ENCODE peak calls at places on chromosomes 2 and 18, in five cellular contexts. One of them, this sample, is unnamed.
A peak's percentile ranks its signal among the peaks of the same experiment; 100 is the strongest.

GRCh38 chr2:217801115-217801531 is 201.7 kb downstream of the TNS1 start:
- DNase-seq in epithelial cell of esophagus: no peak
- DNase-seq in endothelial cell: no peak
- DNase-seq in breast epithelium: peak; percentile 15
- DNase-seq in IMR-90: no peak
- DNase-seq in this sample: no peak

GRCh38 chr2:228417526-228417925 is 236.0 kb upstream of the SPHKAP start:
- DNase-seq in IMR-90: no peak
- DNase-seq in breast epithelium: no peak
- DNase-seq in epithelial cell of esophagus: peak; percentile 72
- DNase-seq in endothelial cell: no peak
- DNase-seq in this sample: peak; percentile 41

GRCh38 chr2:121771976-121772742 is 16.7 kb downstream of the TSN start:
- DNase-seq in endothelial cell: peak; percentile 36
- DNase-seq in epithelial cell of esophagus: no peak
- DNase-seq in IMR-90: peak; percentile 32
- DNase-seq in breast epithelium: no peak
- DNase-seq in this sample: no peak

GRCh38 chr2:43144265-43144664 is 82.1 kb downstream of the ZFP36L2 start:
- DNase-seq in breast epithelium: no peak
- DNase-seq in endothelial cell: no peak
- DNase-seq in IMR-90: peak; percentile 38
- DNase-seq in epithelial cell of esophagus: no peak
- DNase-seq in this sample: no peak

GRCh38 chr2:70241338-70241737 is 7.1 kb downstream of the TIA1 start:
- DNase-seq in IMR-90: peak; percentile 54
- DNase-seq in breast epithelium: no peak
- DNase-seq in epithelial cell of esophagus: peak; percentile 42
- DNase-seq in endothelial cell: no peak
- DNase-seq in this sample: no peak

GRCh38 chr2:25065768-25066167 is 23.9 kb downstream of the EFR3B start:
- DNase-seq in IMR-90: no peak
- DNase-seq in epithelial cell of esophagus: no peak
- DNase-seq in endothelial cell: no peak
- DNase-seq in breast epithelium: no peak
- DNase-seq in this sample: no peak

GRCh38 chr2:234970467-234970866 is 18.6 kb downstream of the SH3BP4 start:
- DNase-seq in epithelial cell of esophagus: peak; percentile 80
- DNase-seq in IMR-90: peak; percentile 53
- DNase-seq in endothelial cell: no peak
- DNase-seq in breast epithelium: no peak
- DNase-seq in this sample: peak; percentile 91

GRCh38 chr2:43887176-43887575 is 48.4 kb downstream of the ABCG8 start:
- DNase-seq in IMR-90: no peak
- DNase-seq in epithelial cell of esophagus: no peak
- DNase-seq in breast epithelium: no peak
- DNase-seq in endothelial cell: no peak
- DNase-seq in this sample: no peak

GRCh38 chr2:138364554-138365162 is 136.9 kb upstream of the SPOPL start:
- DNase-seq in epithelial cell of esophagus: peak; percentile 44
- DNase-seq in endothelial cell: no peak
- DNase-seq in IMR-90: peak; percentile 39
- DNase-seq in breast epithelium: no peak
- DNase-seq in this sample: peak; percentile 3

GRCh38 chr2:7845332-7845731 is 836.5 kb upstream of the ID2 start:
- DNase-seq in breast epithelium: no peak
- DNase-seq in epithelial cell of esophagus: peak; percentile 44
- DNase-seq in endothelial cell: no peak
- DNase-seq in IMR-90: peak; percentile 69
- DNase-seq in this sample: peak; percentile 80

GRCh38 chr2:41907716-41908328 is 140.0 kb upstream of the PKDCC start:
- DNase-seq in epithelial cell of esophagus: peak; percentile 15
- DNase-seq in IMR-90: peak; percentile 16
- DNase-seq in endothelial cell: no peak
- DNase-seq in breast epithelium: no peak
- DNase-seq in this sample: no peak

GRCh38 chr2:8487461-8487932 is 194.4 kb upstream of the ID2 start:
- DNase-seq in breast epithelium: no peak
- DNase-seq in epithelial cell of esophagus: no peak
- DNase-seq in endothelial cell: no peak
- DNase-seq in IMR-90: no peak
- DNase-seq in this sample: no peak

GRCh38 chr2:73323551-73323950 is 30.2 kb upstream of the EGR4 start:
- DNase-seq in endothelial cell: no peak
- DNase-seq in breast epithelium: no peak
- DNase-seq in epithelial cell of esophagus: no peak
- DNase-seq in IMR-90: no peak
- DNase-seq in this sample: no peak

GRCh38 chr2:10400568-10400977 is 47.6 kb downstream of the ODC1 start:
- DNase-seq in breast epithelium: no peak
- DNase-seq in epithelial cell of esophagus: no peak
- DNase-seq in endothelial cell: no peak
- DNase-seq in IMR-90: no peak
- DNase-seq in this sample: no peak

GRCh38 chr2:98072442-98072841 is 14.5 kb upstream of the VWA3B start:
- DNase-seq in epithelial cell of esophagus: no peak
- DNase-seq in endothelial cell: no peak
- DNase-seq in breast epithelium: no peak
- DNase-seq in IMR-90: no peak
- DNase-seq in this sample: no peak

GRCh38 chr2:38572167-38572566 is 30.6 kb downstream of the HNRNPLL start:
- DNase-seq in epithelial cell of esophagus: peak; percentile 70
- DNase-seq in endothelial cell: no peak
- DNase-seq in breast epithelium: no peak
- DNase-seq in IMR-90: peak; percentile 89
- DNase-seq in this sample: peak; percentile 25

GRCh38 chr2:174702541-174702940 is 61.7 kb downstream of the CHRNA1 start:
- DNase-seq in epithelial cell of esophagus: no peak
- DNase-seq in endothelial cell: no peak
- DNase-seq in IMR-90: no peak
- DNase-seq in breast epithelium: no peak
- DNase-seq in this sample: no peak

GRCh38 chr2:47194410-47194809 is 39.3 kb upstream of the STPG4 start:
- DNase-seq in IMR-90: no peak
- DNase-seq in breast epithelium: no peak
- DNase-seq in epithelial cell of esophagus: no peak
- DNase-seq in endothelial cell: no peak
- DNase-seq in this sample: no peak

GRCh38 chr2:47193607-47194006 is 38.5 kb upstream of the STPG4 start:
- DNase-seq in endothelial cell: no peak
- DNase-seq in IMR-90: no peak
- DNase-seq in breast epithelium: no peak
- DNase-seq in epithelial cell of esophagus: no peak
- DNase-seq in this sample: no peak

GRCh38 chr2:47196499-47196898 is 41.4 kb upstream of the STPG4 start:
- DNase-seq in epithelial cell of esophagus: no peak
- DNase-seq in endothelial cell: no peak
- DNase-seq in IMR-90: no peak
- DNase-seq in breast epithelium: no peak
- DNase-seq in this sample: no peak

GRCh38 chr2:47198985-47199451 is 43.9 kb upstream of the STPG4 start:
- DNase-seq in endothelial cell: no peak
- DNase-seq in IMR-90: peak; percentile 100
- DNase-seq in epithelial cell of esophagus: peak; percentile 75
- DNase-seq in breast epithelium: no peak
- DNase-seq in this sample: peak; percentile 99

DNA sequence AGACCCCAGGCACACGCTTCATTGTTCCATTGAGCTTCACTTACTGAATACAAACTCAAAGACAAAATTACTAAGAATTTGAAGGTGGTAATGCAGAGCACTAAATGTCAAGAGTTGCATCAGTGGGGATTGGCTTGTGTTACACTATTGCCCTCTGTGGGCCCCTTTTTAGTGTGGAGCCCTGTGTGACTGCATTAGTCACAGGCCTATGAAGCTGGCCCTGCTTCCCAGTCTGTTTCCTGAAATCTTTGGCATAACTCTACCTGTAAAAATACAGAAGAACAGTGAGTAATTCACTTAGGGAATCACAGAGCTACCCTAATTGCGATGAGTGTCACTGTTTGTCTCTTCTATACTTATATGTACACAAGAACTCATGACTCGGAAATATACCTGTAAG is 40.0 kb upstream of the STPG4 start:
- DNase-seq in IMR-90: no peak
- DNase-seq in epithelial cell of esophagus: peak; percentile 81
- DNase-seq in endothelial cell: no peak
- DNase-seq in breast epithelium: no peak
- DNase-seq in this sample: peak; percentile 39
- TF ChIP-seq CTCF in IMR-90: no peak
- TF ChIP-seq CTCF in epithelial cell of esophagus: no peak
- TF ChIP-seq CTCF in endothelial cell: no peak
- TF ChIP-seq CTCF in breast epithelium: no peak
- TF ChIP-seq CTCF in this sample: no peak

GRCh38 chr2:218981390-218982311 is 3.3 kb downstream of the FEV start:
- DNase-seq in epithelial cell of esophagus: peak; percentile 64
- DNase-seq in endothelial cell: no peak
- DNase-seq in breast epithelium: no peak
- DNase-seq in IMR-90: peak; percentile 12
- DNase-seq in this sample: no peak
- TF ChIP-seq CTCF in epithelial cell of esophagus: no peak
- TF ChIP-seq CTCF in endothelial cell: no peak
- TF ChIP-seq CTCF in breast epithelium: no peak
- TF ChIP-seq CTCF in IMR-90: no peak
- TF ChIP-seq CTCF in this sample: peak; percentile 3

DNA sequence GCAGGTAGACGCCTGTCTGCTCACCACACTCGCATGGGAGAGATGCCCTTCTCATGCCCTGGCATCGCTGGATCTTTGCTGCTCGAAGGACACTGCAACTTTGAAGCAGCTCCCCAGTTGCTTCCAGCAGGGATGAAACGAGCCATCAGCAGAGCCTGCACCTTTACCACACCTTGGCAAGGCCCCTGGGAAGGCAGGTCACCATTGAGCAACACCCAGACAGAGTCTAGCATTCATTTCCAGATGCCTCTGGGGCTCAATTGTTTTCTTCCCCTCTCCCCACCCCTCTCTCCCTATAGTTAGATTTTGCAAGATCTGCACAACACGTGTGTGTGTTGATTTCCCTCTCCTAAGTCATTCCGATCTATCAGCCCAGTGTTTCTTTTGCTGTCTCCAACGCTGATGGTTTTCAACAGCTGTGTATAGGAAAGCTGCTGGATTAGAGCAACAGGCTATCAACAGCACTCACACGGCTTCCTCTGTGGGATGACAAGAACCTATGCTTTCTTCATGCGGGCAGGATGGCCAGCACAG is 25.6 kb upstream of the INHBB start:
- DNase-seq in endothelial cell: no peak
- DNase-seq in IMR-90: peak; percentile 20
- DNase-seq in epithelial cell of esophagus: peak; percentile 72
- DNase-seq in breast epithelium: peak; percentile 82
- DNase-seq in this sample: no peak
- TF ChIP-seq CTCF in endothelial cell: no peak
- TF ChIP-seq CTCF in IMR-90: no peak
- TF ChIP-seq CTCF in epithelial cell of esophagus: no peak
- TF ChIP-seq CTCF in breast epithelium: no peak
- TF ChIP-seq CTCF in this sample: no peak

DNA sequence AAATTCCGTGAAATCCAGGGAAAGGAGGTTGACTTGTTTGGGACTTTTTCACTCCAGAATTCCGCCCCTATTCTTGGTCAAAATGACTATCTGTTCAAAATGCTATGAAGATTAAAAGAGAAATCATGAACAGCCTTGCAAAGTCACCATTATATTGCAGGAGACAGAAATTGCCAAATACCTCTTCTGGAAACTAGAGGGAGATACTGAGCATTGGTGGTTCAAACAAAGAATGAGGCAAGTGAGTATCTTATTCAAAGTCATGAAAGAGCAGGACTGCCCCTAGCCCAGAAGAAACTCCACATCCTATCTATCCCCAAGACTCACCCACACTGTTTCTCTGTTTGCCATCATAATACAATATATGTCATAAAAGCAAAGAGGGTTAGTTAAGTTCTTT is 862.3 kb upstream of the POU3F3 start:
- DNase-seq in breast epithelium: no peak
- DNase-seq in IMR-90: no peak
- DNase-seq in endothelial cell: no peak
- DNase-seq in epithelial cell of esophagus: no peak
- DNase-seq in this sample: no peak
- TF ChIP-seq CTCF in breast epithelium: no peak
- TF ChIP-seq CTCF in IMR-90: no peak
- TF ChIP-seq CTCF in endothelial cell: peak; percentile 64
- TF ChIP-seq CTCF in epithelial cell of esophagus: no peak
- TF ChIP-seq CTCF in this sample: no peak

GRCh38 chr2:118940486-118941120 is 1.4 kb upstream of the MARCO start:
- DNase-seq in endothelial cell: no peak
- DNase-seq in epithelial cell of esophagus: no peak
- DNase-seq in IMR-90: no peak
- DNase-seq in breast epithelium: no peak
- DNase-seq in this sample: no peak

GRCh38 chr2:118936286-118936685 is 5.7 kb upstream of the MARCO start:
- DNase-seq in epithelial cell of esophagus: no peak
- DNase-seq in IMR-90: no peak
- DNase-seq in endothelial cell: no peak
- DNase-seq in breast epithelium: no peak
- DNase-seq in this sample: no peak

GRCh38 chr2:118940008-118940407 is 2.0 kb upstream of the MARCO start:
- DNase-seq in endothelial cell: no peak
- DNase-seq in breast epithelium: no peak
- DNase-seq in epithelial cell of esophagus: no peak
- DNase-seq in IMR-90: no peak
- DNase-seq in this sample: no peak

GRCh38 chr2:118936936-118937335 is 5.1 kb upstream of the MARCO start:
- DNase-seq in breast epithelium: no peak
- DNase-seq in epithelial cell of esophagus: no peak
- DNase-seq in endothelial cell: no peak
- DNase-seq in IMR-90: no peak
- DNase-seq in this sample: no peak

GRCh38 chr2:118937817-118938216 is 4.2 kb upstream of the MARCO start:
- DNase-seq in IMR-90: no peak
- DNase-seq in endothelial cell: no peak
- DNase-seq in breast epithelium: no peak
- DNase-seq in epithelial cell of esophagus: no peak
- DNase-seq in this sample: no peak
- TF ChIP-seq CTCF in IMR-90: no peak
- TF ChIP-seq CTCF in endothelial cell: no peak
- TF ChIP-seq CTCF in breast epithelium: no peak
- TF ChIP-seq CTCF in epithelial cell of esophagus: no peak
- TF ChIP-seq CTCF in this sample: no peak

GRCh38 chr18:49059028-49059670 is 108.4 kb upstream of the SMAD7 start:
- DNase-seq in IMR-90: peak; percentile 24
- DNase-seq in breast epithelium: no peak
- DNase-seq in epithelial cell of esophagus: no peak
- DNase-seq in endothelial cell: no peak
- DNase-seq in this sample: no peak
- TF ChIP-seq CTCF in IMR-90: peak; percentile 36
- TF ChIP-seq CTCF in breast epithelium: no peak
- TF ChIP-seq CTCF in epithelial cell of esophagus: no peak
- TF ChIP-seq CTCF in endothelial cell: no peak
- TF ChIP-seq CTCF in this sample: peak; percentile 46

DNA sequence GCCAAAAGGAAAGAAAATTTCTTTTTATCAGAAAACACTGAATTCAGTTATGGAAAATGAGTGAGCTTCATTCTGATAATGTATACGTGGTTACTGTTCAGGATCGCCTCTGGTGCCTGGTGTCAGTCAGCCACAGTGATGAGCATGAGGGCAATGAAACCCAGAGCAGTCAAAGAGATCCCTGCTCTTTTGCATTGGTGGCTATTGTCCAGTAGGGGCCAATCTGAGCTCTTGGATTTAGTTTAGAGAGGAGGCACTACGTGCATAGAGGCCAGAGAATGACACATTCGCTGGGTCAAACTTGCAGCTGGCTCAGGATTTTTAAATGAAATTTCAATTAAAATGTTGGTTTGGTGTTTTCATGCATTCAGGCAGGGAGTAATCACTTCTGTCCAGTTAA is 522.9 kb downstream of the TMEM182 start:
- DNase-seq in IMR-90: no peak
- DNase-seq in endothelial cell: no peak
- DNase-seq in epithelial cell of esophagus: no peak
- DNase-seq in breast epithelium: no peak
- DNase-seq in this sample: no peak
- TF ChIP-seq CTCF in IMR-90: no peak
- TF ChIP-seq CTCF in endothelial cell: no peak
- TF ChIP-seq CTCF in epithelial cell of esophagus: no peak
- TF ChIP-seq CTCF in breast epithelium: no peak
- TF ChIP-seq CTCF in this sample: no peak